ENCODE peak calls at places on chromosome 7, in seven cellular contexts. C is cardiac septum; T is stimulated activated naive CD8-positive, alpha-beta T cell treated with anti-CD3 and anti-CD28 coated beads, Interleukin-15, Interleukin-2, amounts not matched to agents 100 U/mL and 50 U/mL, for 24 hours; Y is activated CD4-positive, alpha-beta T cell treated with anti-CD3 and anti-CD28 coated beads for 24 hours; E is activated T-cell treated with anti-CD3 and anti-CD28 coated beads for 1 hour; R is fibroblast of the aortic adventitia; U is kidney glomerular epithelial cell. O is an unnamed sample.

GRCh38 chr7:55439627-55440026 is 74.5 kb downstream of the LANCL2 start:
- DNase-seq in C (no peak), T (no peak), Y (no peak), E (no peak), R (peak; percentile 20), U (no peak), O (no peak)

GRCh38 chr7:2958416-2959342 is 85.0 kb downstream of the CARD11 start:
- DNase-seq in C (peak; percentile 14), T (no peak), Y (no peak), E (no peak), R (no peak), U (no peak), O (no peak)

GRCh38 chr7:16098585-16099179 is 322.7 kb downstream of the CRPPA start:
- DNase-seq in C (no peak), T (no peak), Y (no peak), E (no peak), R (peak; percentile 33), U (no peak), O (no peak)

GRCh38 chr7:7647495-7648036 is 7.0 kb downstream of the UMAD1 start:
- DNase-seq in C (no peak), T (no peak), Y (no peak), E (no peak), R (no peak), U (no peak), O (no peak)

GRCh38 chr7:155169081-155169480 is 99.0 kb downstream of the HTR5A start:
- DNase-seq in C (no peak), T (no peak), Y (no peak), E (no peak), R (no peak), U (no peak), O (peak; percentile 44)

GRCh38 chr7:31076051-31076450 is 23.9 kb downstream of the ADCYAP1R1 start:
- DNase-seq in C (no peak), T (no peak), Y (no peak), E (no peak), R (no peak), U (no peak), O (no peak)

GRCh38 chr7:74175270-74175803 is 1.2 kb downstream of the EIF4H start:
- DNase-seq in C (no peak), T (no peak), Y (no peak), E (no peak), R (no peak), U (peak; percentile 27), O (no peak)

GRCh38 chr7:138649506-138649905 is 51.7 kb downstream of the SVOPL start:
- DNase-seq in C (no peak), T (no peak), Y (no peak), E (no peak), R (no peak), U (no peak), O (no peak)

GRCh38 chr7:8365499-8366110 is 67.8 kb upstream of the NXPH1 start:
- DNase-seq in C (no peak), T (no peak), Y (no peak), E (no peak), R (no peak), U (no peak), O (no peak)

GRCh38 chr7:158108646-158109293 is 478.9 kb downstream of the PTPRN2 start:
- DNase-seq in C (peak; percentile 29), T (no peak), Y (no peak), E (no peak), R (no peak), U (no peak), O (no peak)

GRCh38 chr7:133859191-133859590 is 267.9 kb upstream of the LRGUK start:
- DNase-seq in C (no peak), T (no peak), Y (no peak), E (no peak), R (no peak), U (no peak), O (no peak)

GRCh38 chr7:3283130-3283704 is 17.8 kb upstream of the SDK1 start:
- DNase-seq in C (no peak), T (no peak), Y (no peak), E (no peak), R (no peak), U (no peak), O (no peak)

GRCh38 chr7:121480566-121481335 is 84.6 kb upstream of the FAM3C start:
- DNase-seq in C (no peak), T (no peak), Y (no peak), E (no peak), R (no peak), U (no peak), O (no peak)

GRCh38 chr7:101880536-101881443 is 63.4 kb downstream of the CUX1 start:
- DNase-seq in C (no peak), T (no peak), Y (no peak), E (no peak), R (peak; percentile 44), U (peak; percentile 85), O (no peak)

GRCh38 chr7:105827106-105827870 is 49.1 kb downstream of the ATXN7L1 start:
- DNase-seq in C (no peak), T (no peak), Y (no peak), E (no peak), R (no peak), U (no peak), O (no peak)

GRCh38 chr7:100427762-100428198 is 723 bp downstream of the ZCWPW1 start:
- DNase-seq in C (no peak), T (no peak), Y (no peak), E (no peak), R (no peak), U (no peak), O (no peak)

GRCh38 chr7:144812379-144813283 is 23.2 kb downstream of the TPK1 start:
- DNase-seq in C (no peak), T (peak; percentile 40), Y (peak; percentile 10), E (no peak), R (no peak), U (no peak), O (no peak)

GRCh38 chr7:74043523-74043951 is 15.6 kb downstream of the ELN start:
- DNase-seq in C (no peak), T (no peak), Y (no peak), E (no peak), R (peak; percentile 71), U (no peak), O (no peak)

GRCh38 chr7:23431596-23432284 is 38.6 kb downstream of the IGF2BP3 start:
- DNase-seq in C (no peak), T (no peak), Y (no peak), E (no peak), R (peak; percentile 24), U (no peak), O (no peak)

GRCh38 chr7:74097937-74098614 is 14.5 kb downstream of the LIMK1 start:
- DNase-seq in C (no peak), T (no peak), Y (no peak), E (no peak), R (peak; percentile 87), U (no peak), O (no peak)

GRCh38 chr7:148045521-148045920 is 545.0 kb upstream of the C7orf33 start:
- DNase-seq in C (no peak), T (no peak), Y (no peak), E (no peak), R (no peak), U (no peak), O (no peak)

GRCh38 chr7:27943261-27943660 is 203.3 kb downstream of the TAX1BP1 start:
- DNase-seq in C (no peak), T (no peak), Y (no peak), E (no peak), R (no peak), U (no peak), O (no peak)

GRCh38 chr7:155062431-155062830 is 7.7 kb upstream of the HTR5A start:
- DNase-seq in C (no peak), T (no peak), Y (no peak), E (no peak), R (no peak), U (no peak), O (no peak)

GRCh38 chr7:121832347-121832746 is 40.6 kb upstream of the PTPRZ1 start:
- DNase-seq in C (no peak), T (no peak), Y (no peak), E (no peak), R (no peak), U (no peak), O (no peak)

GRCh38 chr7:45191361-45191760 is 33.8 kb downstream of the RAMP3 start:
- DNase-seq in C (no peak), T (no peak), Y (no peak), E (no peak), R (no peak), U (no peak), O (no peak)

GRCh38 chr7:41779918-41780317 is 77.0 kb upstream of the INHBA start:
- DNase-seq in C (no peak), T (no peak), Y (no peak), E (no peak), R (peak; percentile 82), U (no peak), O (no peak)

GRCh38 chr7:111919690-111920179 is 286.5 kb downstream of the DOCK4 start:
- DNase-seq in C (no peak), T (no peak), Y (no peak), E (no peak), R (peak; percentile 29), U (peak; percentile 11), O (no peak)

GRCh38 chr7:110590415-110590814 is 500.5 kb upstream of the LRRN3 start:
- DNase-seq in C (no peak), T (no peak), Y (no peak), E (no peak), R (no peak), U (no peak), O (no peak)

GRCh38 chr7:84370114-84370513 is 175.5 kb upstream of the SEMA3A start:
- DNase-seq in C (no peak), T (no peak), Y (no peak), E (no peak), R (no peak), U (no peak), O (no peak)